ENCODE peak calls at places on chromosome 14, in four cellular contexts. One of them, this sample, is unnamed.
A peak's percentile ranks its signal among the peaks of the same experiment; 100 is the strongest.

GRCh38 chr14:68458840-68459469 is 333.9 kb downstream of the ZFP36L1 start:
- DNase-seq in IMR-90: peak; percentile 87
- DNase-seq in A549: peak; percentile 100
- DNase-seq in H1: no peak
- DNase-seq in this sample: peak; percentile 95

GRCh38 chr14:97306133-97306784 is 509.1 kb downstream of the VRK1 start:
- DNase-seq in IMR-90: no peak
- DNase-seq in A549: no peak
- DNase-seq in H1: no peak
- DNase-seq in this sample: no peak

GRCh38 chr14:87888136-87888999 is 104.6 kb downstream of the GALC start:
- DNase-seq in IMR-90: no peak
- DNase-seq in A549: peak; percentile 31
- DNase-seq in H1: peak; percentile 89
- DNase-seq in this sample: peak; percentile 14

GRCh38 chr14:24863933-24864708 is 185.8 kb downstream of the STXBP6 start:
- DNase-seq in IMR-90: no peak
- DNase-seq in A549: no peak
- DNase-seq in H1: no peak
- DNase-seq in this sample: no peak

GRCh38 chr14:75562048-75562447 is 16.4 kb upstream of the FLVCR2 start:
- DNase-seq in IMR-90: no peak
- DNase-seq in A549: no peak
- DNase-seq in H1: no peak
- DNase-seq in this sample: no peak

GRCh38 chr14:56244138-56244789 is 126.1 kb downstream of the PELI2 start:
- DNase-seq in IMR-90: peak; percentile 94
- DNase-seq in A549: peak; percentile 45
- DNase-seq in H1: no peak
- DNase-seq in this sample: no peak

GRCh38 chr14:85532981-85533820 is 3.3 kb downstream of the FLRT2 start:
- DNase-seq in IMR-90: peak; percentile 87
- DNase-seq in A549: peak; percentile 80
- DNase-seq in H1: peak; percentile 77
- DNase-seq in this sample: no peak

GRCh38 chr14:88421286-88421685 is 35.8 kb downstream of the SPATA7 start:
- DNase-seq in IMR-90: peak; percentile 32
- DNase-seq in A549: no peak
- DNase-seq in H1: no peak
- DNase-seq in this sample: no peak

GRCh38 chr14:24395609-24396580 is 2.9 kb upstream of the NYNRIN start:
- DNase-seq in IMR-90: no peak
- DNase-seq in A549: no peak
- DNase-seq in H1: no peak
- DNase-seq in this sample: no peak

GRCh38 chr14:58077621-58078020 is 74.4 kb downstream of the ARMH4 start:
- DNase-seq in IMR-90: peak; percentile 46
- DNase-seq in A549: no peak
- DNase-seq in H1: no peak
- DNase-seq in this sample: no peak

GRCh38 chr14:58082491-58083098 is 69.4 kb downstream of the ARMH4 start:
- DNase-seq in IMR-90: peak; percentile 89
- DNase-seq in A549: peak; percentile 74
- DNase-seq in H1: no peak
- DNase-seq in this sample: no peak

GRCh38 chr14:58082011-58082410 is 70.0 kb downstream of the ARMH4 start:
- DNase-seq in IMR-90: peak; percentile 51
- DNase-seq in A549: no peak
- DNase-seq in H1: no peak
- DNase-seq in this sample: no peak

GRCh38 chr14:58078471-58078870 is 73.5 kb downstream of the ARMH4 start:
- DNase-seq in IMR-90: peak; percentile 40
- DNase-seq in A549: no peak
- DNase-seq in H1: no peak
- DNase-seq in this sample: no peak

DNA sequence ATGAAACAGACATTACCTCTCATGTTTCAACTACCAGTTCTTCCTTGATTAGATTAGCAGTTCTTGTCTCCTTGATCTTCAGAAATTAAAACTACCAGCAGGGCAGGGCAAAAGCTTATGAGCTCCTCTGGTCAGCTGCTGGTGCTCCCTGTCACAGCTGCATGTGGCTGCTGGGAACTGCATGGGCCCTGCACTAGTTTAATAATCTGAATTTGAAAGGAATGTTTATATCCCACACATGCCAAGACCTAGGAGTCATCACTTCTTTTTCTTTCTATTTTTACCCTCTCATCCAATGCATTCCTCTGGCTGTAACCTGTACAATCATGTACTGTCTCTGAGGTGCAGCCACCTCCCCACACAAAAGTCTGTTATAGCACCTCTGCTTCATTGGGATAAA is 73.9 kb downstream of the ARMH4 start:
- DNase-seq in IMR-90: peak; percentile 84
- DNase-seq in A549: no peak
- DNase-seq in H1: no peak
- DNase-seq in this sample: no peak
- TF ChIP-seq CTCF in IMR-90: no peak
- TF ChIP-seq CTCF in A549: no peak
- TF ChIP-seq CTCF in H1: no peak
- TF ChIP-seq CTCF in this sample: no peak

GRCh38 chr14:23160924-23161522 is 22.4 kb downstream of the SLC7A8 start:
- DNase-seq in IMR-90: peak; percentile 78
- DNase-seq in A549: peak; percentile 11
- DNase-seq in H1: peak; percentile 83
- DNase-seq in this sample: no peak
- TF ChIP-seq MAFK in IMR-90: peak; percentile 100
- TF ChIP-seq MAFK in A549: peak; percentile 99
- TF ChIP-seq MAFK in H1: peak; percentile 99
- TF ChIP-seq MAFK in this sample: peak; percentile 100

GRCh38 chr14:106586098-106586704 is 1059.8 kb downstream of the TMEM121 start:
- DNase-seq in IMR-90: no peak
- DNase-seq in A549: peak; percentile 13
- DNase-seq in H1: peak; percentile 49
- DNase-seq in this sample: peak; percentile 37
- TF ChIP-seq CTCF in IMR-90: no peak
- TF ChIP-seq CTCF in A549: no peak
- TF ChIP-seq CTCF in H1: peak; percentile 5
- TF ChIP-seq CTCF in this sample: peak; percentile 77

GRCh38 chr14:93970589-93970966 is 5.8 kb downstream of the ASB2 start:
- DNase-seq in IMR-90: no peak
- DNase-seq in A549: peak; percentile 37
- DNase-seq in H1: no peak
- DNase-seq in this sample: peak; percentile 52
- TF ChIP-seq MAFK in IMR-90: no peak
- TF ChIP-seq MAFK in A549: no peak
- TF ChIP-seq MAFK in H1: no peak
- TF ChIP-seq MAFK in this sample: no peak

DNA sequence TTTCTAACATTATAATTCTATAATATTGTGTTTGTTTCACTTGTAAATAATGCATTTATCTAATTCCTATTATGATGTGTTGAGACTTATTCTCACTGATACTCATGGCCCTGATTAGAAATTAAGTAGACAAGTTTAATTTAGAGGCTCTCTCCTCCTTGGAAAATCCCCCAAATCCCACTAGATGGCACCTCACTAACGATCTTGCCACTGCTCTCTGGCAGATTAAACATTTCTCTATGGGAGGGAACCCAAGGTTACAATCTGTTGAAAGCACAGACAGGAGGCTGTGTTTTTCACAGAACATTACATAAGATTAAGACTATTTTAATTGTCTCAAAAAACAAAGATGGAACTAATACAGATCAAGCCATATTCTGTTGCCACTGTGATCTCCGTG is 318.7 kb downstream of the LRFN5 start:
- DNase-seq in IMR-90: peak; percentile 1
- DNase-seq in A549: peak; percentile 33
- DNase-seq in H1: no peak
- DNase-seq in this sample: peak; percentile 28
- TF ChIP-seq CTCF in IMR-90: peak; percentile 32
- TF ChIP-seq CTCF in A549: peak; percentile 42
- TF ChIP-seq CTCF in H1: peak; percentile 21
- TF ChIP-seq CTCF in this sample: peak; percentile 37